ENCODE peak calls at places on chromosomes 16 and 17, in eight cellular contexts. Z is GM23248, C is SK-N-SH, O is neural progenitor cell, M is HCT116, T is hepatocyte, X is OCI-LY7, V is PC-3. S is an unnamed sample.

GRCh38 chr17:75313941-75314550 is 24.8 kb upstream of the SLC25A19 start:
- DNase-seq in O (no peak), M (no peak), C (no peak), V (no peak), Z (peak; percentile 53), X (no peak), T (no peak), S (no peak)

GRCh38 chr17:79218825-79219200 is 144.2 kb downstream of the ENGASE start:
- DNase-seq in M (no peak), O (no peak), C (peak; percentile 45), Z (no peak), T (no peak), X (no peak), V (no peak), S (no peak)

GRCh38 chr16:55142405-55142804 is 181.6 kb upstream of the IRX6 start:
- DNase-seq in X (no peak), M (no peak), O (no peak), C (no peak), V (no peak), Z (no peak), T (no peak), S (peak; percentile 30)

GRCh38 chr16:88455610-88456355 is 2.7 kb downstream of the ZFPM1 start:
- DNase-seq in T (peak; percentile 71), V (peak; percentile 33), M (peak; percentile 56), C (peak; percentile 63), X (peak; percentile 74), O (peak; percentile 60), Z (peak; percentile 36), S (peak; percentile 66)

GRCh38 chr17:6510321-6511023 is 45.9 kb downstream of the PITPNM3 start:
- DNase-seq in Z (peak; percentile 59), M (no peak), T (no peak), V (no peak), C (no peak), O (no peak), X (no peak), S (no peak)

GRCh38 chr16:19710191-19710908 is 7.7 kb downstream of the KNOP1 start:
- DNase-seq in V (no peak), T (no peak), Z (no peak), O (peak; percentile 75), C (no peak), M (no peak), X (no peak), S (peak; percentile 48)

GRCh38 chr16:69595127-69596036 is 29.6 kb downstream of the NFAT5 start:
- DNase-seq in T (peak; percentile 28), X (no peak), C (no peak), O (no peak), Z (peak; percentile 74), V (peak; percentile 40), M (no peak), S (no peak)

GRCh38 chr16:13136896-13137295 is 235.5 kb downstream of the SHISA9 start:
- DNase-seq in Z (no peak), C (no peak), O (no peak), T (no peak), M (no peak), X (no peak), V (no peak), S (no peak)

GRCh38 chr16:89923640-89924297 is 627 bp downstream of the TUBB3 start:
- DNase-seq in C (peak; percentile 61), V (no peak), X (no peak), M (no peak), O (peak; percentile 75), T (peak; percentile 47), Z (peak; percentile 50), S (peak; percentile 66)

GRCh38 chr17:40646791-40647548 is 648 bp downstream of the SMARCE1 start:
- DNase-seq in T (peak; percentile 43), C (no peak), V (peak; percentile 10), Z (peak; percentile 71), O (peak; percentile 62), X (peak; percentile 73), M (peak; percentile 28), S (peak; percentile 49)
- TF ChIP-seq EZH2phosphoT487 in T (no peak), C (no peak), V (no peak), Z (no peak), O (no peak), X (no peak), M (no peak), S (no peak)

DNA sequence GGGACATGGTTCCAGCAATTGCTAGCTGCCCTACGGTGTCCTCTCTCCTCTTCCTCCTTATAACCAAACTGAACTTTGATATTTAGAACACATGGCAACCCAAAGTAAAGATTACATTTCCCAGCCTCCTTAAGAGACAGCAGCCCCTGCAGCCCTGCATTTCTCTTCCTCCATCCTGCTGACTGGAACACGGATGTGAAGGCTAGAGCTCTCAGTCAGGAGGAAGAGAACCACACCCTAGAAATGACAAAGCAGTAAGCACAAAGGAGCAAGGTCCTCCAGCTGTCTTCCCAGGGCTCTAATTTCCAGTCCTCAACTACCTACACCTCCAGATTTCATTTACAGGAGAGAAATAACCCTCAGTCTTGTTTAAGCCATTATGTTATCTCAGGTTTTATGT is 10.9 kb downstream of the DYNC1LI2 start:
- DNase-seq in Z (peak; percentile 73), O (no peak), X (no peak), V (peak; percentile 32), M (no peak), C (no peak), T (peak; percentile 50), S (no peak)
- H3K27ac ChIP-seq in Z (peak overlapping the region; percentile 91), O (peak overlapping the region; percentile 31), X (no peak overlapping the region), V (peak overlapping the region; percentile 48), M (peak overlapping the region; percentile 34), C (peak overlapping the region; percentile 75), T (peak overlapping the region; percentile 82), S (peak overlapping the region; percentile 46)

DNA sequence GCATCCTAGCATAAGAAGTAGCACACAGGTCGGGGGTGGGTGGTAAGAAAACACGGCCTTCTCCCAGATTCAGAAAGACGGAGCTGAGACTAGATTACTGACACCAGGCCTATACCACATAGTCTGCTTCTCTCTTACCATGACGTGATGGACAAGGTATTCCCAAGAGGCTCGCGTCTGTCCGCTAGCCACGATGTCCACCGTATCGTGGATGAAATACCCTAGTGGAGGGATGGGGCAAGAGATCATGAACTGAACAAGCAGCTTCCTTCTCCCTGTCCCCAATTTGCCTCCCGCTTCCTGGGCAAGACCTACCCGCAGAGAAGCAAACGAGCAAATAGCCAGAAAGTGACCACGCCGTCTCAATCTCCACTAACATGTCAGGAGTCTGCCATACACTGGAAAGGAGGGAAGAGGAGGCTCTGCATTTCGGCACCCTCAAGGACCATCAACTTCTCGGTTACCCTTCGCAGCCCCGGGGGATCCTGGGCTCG is 820 bp downstream of the TLCD1 start:
- DNase-seq in O (no peak), C (no peak), V (peak; percentile 30), X (peak; percentile 58), T (peak; percentile 52), Z (peak; percentile 73), M (peak; percentile 50), S (peak; percentile 34)
- TF ChIP-seq EZH2phosphoT487 in O (no peak), C (no peak), V (no peak), X (no peak), T (no peak), Z (no peak), M (no peak), S (no peak)

DNA sequence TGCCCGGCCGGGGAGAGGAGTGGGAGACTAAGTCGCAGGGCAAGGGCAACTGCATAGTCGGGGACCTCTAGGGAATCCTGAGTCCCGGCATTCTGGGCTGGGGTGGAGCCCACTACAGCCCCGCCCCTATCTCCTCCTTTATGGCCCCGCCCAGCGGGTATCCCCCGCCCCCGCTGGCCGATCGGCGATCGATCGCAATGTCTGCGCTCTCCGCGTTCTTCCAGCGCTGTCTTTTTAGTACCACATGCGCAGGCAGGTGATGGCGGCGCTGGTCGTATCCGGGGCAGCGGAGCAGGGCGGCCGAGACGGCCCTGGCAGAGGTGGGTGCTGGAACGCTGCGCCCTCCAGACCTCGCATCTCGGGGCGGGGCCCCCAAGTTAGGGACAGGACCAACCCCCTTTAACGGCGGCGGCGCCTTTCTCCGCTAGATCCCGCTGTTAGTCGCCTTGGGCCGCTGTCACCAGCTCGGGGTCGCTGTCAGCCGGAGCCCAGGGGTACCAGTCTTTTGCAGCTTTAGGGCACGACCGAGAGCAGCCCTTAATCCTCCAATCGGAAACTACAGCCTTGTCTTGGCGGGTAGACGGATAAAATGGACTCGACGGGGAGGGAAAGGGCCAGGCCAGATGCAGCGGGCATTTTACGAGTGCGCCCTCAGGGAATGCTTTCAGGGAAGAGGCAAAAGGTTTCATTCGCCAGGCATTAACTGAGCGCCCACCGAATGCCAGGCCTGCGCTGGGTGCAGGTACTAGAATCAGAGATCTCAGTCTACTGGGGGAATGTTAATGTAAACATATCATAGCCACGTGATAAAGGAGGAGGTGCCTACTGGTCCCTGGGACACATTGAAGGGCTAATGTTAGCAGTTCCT is at the start of gene DPH1:
- DNase-seq in M (peak; percentile 85), O (peak; percentile 96), V (peak; percentile 91), X (peak; percentile 92), C (peak; percentile 96), T (peak; percentile 93), Z (peak; percentile 98), S (peak; percentile 97)
- H3K27ac ChIP-seq in M (peak within 1 kb of the TSS; percentile 58), O (no peak within 1 kb of the TSS), V (peak within 1 kb of the TSS; percentile 38), X (peak within 1 kb of the TSS; percentile 26), C (peak within 1 kb of the TSS; percentile 64), T (no peak within 1 kb of the TSS), Z (peak within 1 kb of the TSS; percentile 84), S (no peak within 1 kb of the TSS)

DNA sequence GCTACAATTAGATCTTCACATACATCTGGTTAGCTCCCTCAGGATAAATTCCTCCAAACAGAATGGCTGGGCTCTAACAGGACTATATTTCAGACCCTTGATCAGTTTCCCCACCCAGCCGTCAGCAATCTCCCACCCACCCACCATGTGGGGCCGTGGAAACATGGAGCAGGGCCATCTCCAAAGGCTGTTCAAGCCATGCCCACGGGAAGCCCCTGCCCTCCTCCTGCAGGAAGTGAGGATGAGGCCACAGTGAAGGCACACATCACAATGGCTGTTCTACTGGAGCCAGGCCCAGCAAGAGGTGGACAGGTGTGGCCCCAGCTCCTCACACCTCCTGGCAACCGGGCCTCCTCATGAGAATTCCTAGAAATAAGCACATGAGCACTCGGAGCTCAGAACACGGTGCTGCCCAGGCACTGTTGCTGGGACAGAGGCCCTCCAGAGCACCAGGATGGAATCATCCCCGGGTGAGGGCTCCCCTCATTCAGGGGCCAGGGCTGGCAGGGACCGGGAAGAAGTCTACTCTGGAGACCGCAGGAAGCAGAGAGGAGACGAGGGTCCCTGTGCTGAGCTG is at the start of gene LITAFD:
- DNase-seq in C (no peak), T (no peak), X (no peak), M (no peak), O (no peak), V (no peak), Z (no peak), S (no peak)
- TF ChIP-seq EZH2phosphoT487 in C (no peak), T (no peak), X (no peak), M (no peak), O (no peak), V (no peak), Z (no peak), S (no peak)

GRCh38 chr16:58515871-58516767 is 802 bp downstream of the SETD6 start:
- DNase-seq in V (peak; percentile 69), X (peak; percentile 75), T (peak; percentile 53), C (no peak), Z (peak; percentile 33), M (no peak), O (peak; percentile 66), S (peak; percentile 70)
- H3K27ac ChIP-seq in V (peak overlapping the region; percentile 36), X (peak overlapping the region; percentile 35), T (peak overlapping the region; percentile 81), C (no peak overlapping the region), Z (peak overlapping the region; percentile 66), M (peak overlapping the region; percentile 88), O (no peak overlapping the region), S (peak overlapping the region; percentile 80)

S was measured in GM23338.